ENCODE peak calls at places on chromosomes 11 and 22, in seven cellular contexts. One of them, this sample, is unnamed.

GRCh38 chr11:117941163-117941707 is 12.0 kb upstream of the TMPRSS13 start:
- DNase-seq in ovary: no peak
- DNase-seq in A549: no peak
- DNase-seq in transverse colon: no peak
- DNase-seq in HepG2: no peak
- DNase-seq in K562: no peak
- DNase-seq in stomach: peak
- DNase-seq in this sample: no peak

GRCh38 chr11:117426297-117426685 is 98.6 kb downstream of the CEP164 start:
- DNase-seq in ovary: peak
- DNase-seq in A549: peak
- DNase-seq in transverse colon: peak
- DNase-seq in HepG2: peak
- DNase-seq in K562: peak
- DNase-seq in stomach: peak
- DNase-seq in this sample: peak

GRCh38 chr22:28951969-28952521 is 68.7 kb downstream of the ZNRF3 start:
- DNase-seq in ovary: peak
- DNase-seq in A549: no peak
- DNase-seq in transverse colon: peak
- DNase-seq in HepG2: peak
- DNase-seq in K562: no peak
- DNase-seq in stomach: no peak
- DNase-seq in this sample: no peak

GRCh38 chr11:26095340-26095739 is 236.6 kb upstream of the ANO3 start:
- DNase-seq in ovary: no peak
- DNase-seq in A549: no peak
- DNase-seq in transverse colon: no peak
- DNase-seq in HepG2: peak
- DNase-seq in K562: no peak
- DNase-seq in stomach: no peak
- DNase-seq in this sample: no peak

GRCh38 chr11:65968600-65969482 is 7.3 kb downstream of the SART1 start:
- DNase-seq in ovary: no peak
- DNase-seq in A549: no peak
- DNase-seq in transverse colon: no peak
- DNase-seq in HepG2: no peak
- DNase-seq in K562: no peak
- DNase-seq in stomach: no peak
- DNase-seq in this sample: no peak

GRCh38 chr11:64536396-64536935 is 54.6 kb upstream of the SLC22A12 start:
- DNase-seq in ovary: no peak
- DNase-seq in A549: no peak
- DNase-seq in transverse colon: no peak
- DNase-seq in HepG2: no peak
- DNase-seq in K562: no peak
- DNase-seq in stomach: no peak
- DNase-seq in this sample: no peak

GRCh38 chr11:60700689-60701508 is 1.5 kb downstream of the MS4A8 start:
- DNase-seq in ovary: peak
- DNase-seq in A549: peak
- DNase-seq in transverse colon: peak
- DNase-seq in HepG2: peak
- DNase-seq in K562: peak
- DNase-seq in stomach: peak
- DNase-seq in this sample: no peak

GRCh38 chr11:46948378-46949131 is 12.0 kb downstream of the CSTPP1 start:
- DNase-seq in ovary: no peak
- DNase-seq in A549: no peak
- DNase-seq in transverse colon: peak
- DNase-seq in HepG2: no peak
- DNase-seq in K562: no peak
- DNase-seq in stomach: no peak
- DNase-seq in this sample: no peak

GRCh38 chr11:84884836-84885235 is 742.3 kb downstream of the DLG2 start:
- DNase-seq in ovary: no peak
- DNase-seq in A549: no peak
- DNase-seq in transverse colon: no peak
- DNase-seq in HepG2: no peak
- DNase-seq in K562: no peak
- DNase-seq in stomach: no peak
- DNase-seq in this sample: no peak

GRCh38 chr22:46001426-46002106 is 24.6 kb upstream of the WNT7B start:
- DNase-seq in ovary: no peak
- DNase-seq in A549: no peak
- DNase-seq in transverse colon: no peak
- DNase-seq in HepG2: no peak
- DNase-seq in K562: no peak
- DNase-seq in stomach: no peak
- DNase-seq in this sample: no peak

GRCh38 chr11:130413383-130414106 is 14.9 kb downstream of the ADAMTS8 start:
- DNase-seq in ovary: no peak
- DNase-seq in A549: peak
- DNase-seq in transverse colon: no peak
- DNase-seq in HepG2: no peak
- DNase-seq in K562: no peak
- DNase-seq in stomach: no peak
- DNase-seq in this sample: no peak

DNA sequence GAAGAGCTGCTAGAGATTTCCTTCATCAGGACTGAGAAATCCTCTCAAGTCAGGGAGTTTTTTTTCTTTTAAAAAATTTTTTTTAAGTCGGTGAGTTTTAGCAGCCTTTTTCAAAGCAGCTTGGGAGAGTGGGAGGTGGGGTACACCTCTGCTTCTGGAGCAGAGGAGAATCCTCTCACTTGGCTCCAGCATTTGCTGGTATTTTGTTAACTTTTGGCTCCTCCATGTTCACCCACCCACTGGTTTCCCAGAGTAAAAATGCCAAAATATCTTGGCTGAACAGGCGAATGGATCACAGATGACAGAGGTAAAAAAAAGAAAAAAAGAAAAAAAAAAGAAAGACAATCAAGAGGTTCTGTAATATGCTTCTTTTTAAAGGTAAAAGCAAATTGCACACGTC is 68.0 kb downstream of the GAB2 start:
- DNase-seq in ovary: no peak
- DNase-seq in A549: no peak
- DNase-seq in transverse colon: no peak
- DNase-seq in HepG2: no peak
- DNase-seq in K562: no peak
- DNase-seq in stomach: no peak
- DNase-seq in this sample: no peak
- H3K4me3 ChIP-seq in ovary: no peak
- H3K4me3 ChIP-seq in A549: no peak
- H3K4me3 ChIP-seq in transverse colon: no peak
- H3K4me3 ChIP-seq in HepG2: no peak
- H3K4me3 ChIP-seq in K562: no peak
- H3K4me3 ChIP-seq in stomach: no peak
- H3K4me3 ChIP-seq in this sample: peak

DNA sequence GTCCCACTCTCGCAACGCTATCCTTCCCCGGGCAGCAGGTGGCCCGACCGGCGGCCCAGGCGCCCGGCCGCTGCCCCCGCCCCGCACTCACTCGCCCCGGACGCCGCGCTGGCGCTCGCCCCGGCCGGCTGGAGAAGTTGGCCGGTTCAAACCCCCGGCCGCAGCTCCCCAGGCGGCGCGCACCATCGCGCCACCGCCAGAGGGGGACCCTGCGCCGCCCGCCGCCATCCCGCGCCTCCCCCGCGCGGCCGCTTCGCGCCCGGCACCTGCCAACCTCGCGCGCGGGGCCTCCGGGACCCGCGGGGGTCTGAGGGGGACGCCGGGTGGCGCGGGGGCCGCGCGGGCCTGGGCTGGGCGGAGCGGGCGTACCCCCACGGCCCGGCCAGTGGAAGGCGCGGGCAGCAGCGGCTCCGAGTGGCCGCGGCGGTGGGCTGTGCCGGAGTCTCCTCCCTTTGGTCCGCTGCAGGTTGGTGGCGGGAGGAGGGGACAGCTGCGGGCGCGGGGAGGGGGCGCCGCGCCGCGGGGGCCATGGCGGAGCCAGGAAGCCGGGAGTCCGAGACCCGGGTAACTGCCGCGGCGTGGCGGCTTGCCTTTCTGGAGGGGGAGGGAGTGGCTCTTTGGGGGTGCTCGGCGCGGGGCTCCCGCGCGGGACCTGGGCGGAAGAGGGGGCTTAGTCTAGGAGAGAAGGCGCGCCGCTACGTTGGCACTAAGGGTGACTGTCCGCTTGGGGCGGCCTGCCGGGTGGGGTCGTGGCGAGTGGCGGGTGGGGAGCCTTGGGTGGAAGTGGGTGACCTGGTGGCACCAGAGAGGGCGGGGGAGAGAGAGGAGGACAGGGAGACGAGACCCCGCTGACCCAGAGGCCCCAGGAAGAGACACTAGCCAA is at the start of the genes MPST and TST:
- DNase-seq in ovary: peak
- DNase-seq in A549: no peak
- DNase-seq in transverse colon: peak
- DNase-seq in HepG2: peak
- DNase-seq in K562: peak
- DNase-seq in stomach: peak
- DNase-seq in this sample: peak
- TF ChIP-seq POLR2A in ovary: peak
- TF ChIP-seq POLR2A in A549: peak
- TF ChIP-seq POLR2A in transverse colon: peak
- TF ChIP-seq POLR2A in HepG2: peak
- TF ChIP-seq POLR2A in K562: peak
- TF ChIP-seq POLR2A in stomach: no peak
- TF ChIP-seq POLR2A in this sample: peak

GRCh38 chr11:122317337-122317736 is 201.3 kb upstream of the BLID start:
- DNase-seq in ovary: no peak
- DNase-seq in A549: no peak
- DNase-seq in transverse colon: no peak
- DNase-seq in HepG2: no peak
- DNase-seq in K562: no peak
- DNase-seq in stomach: no peak
- DNase-seq in this sample: no peak
- TF ChIP-seq EP300 in ovary: no peak
- TF ChIP-seq EP300 in A549: no peak
- TF ChIP-seq EP300 in transverse colon: no peak
- TF ChIP-seq EP300 in HepG2: no peak
- TF ChIP-seq EP300 in K562: no peak
- TF ChIP-seq EP300 in stomach: no peak
- TF ChIP-seq EP300 in this sample: no peak

GRCh38 chr11:10923886-10924285 is 66.0 kb upstream of the ZBED5 start:
- DNase-seq in ovary: no peak
- DNase-seq in A549: no peak
- DNase-seq in transverse colon: no peak
- DNase-seq in HepG2: no peak
- DNase-seq in K562: no peak
- DNase-seq in stomach: no peak
- DNase-seq in this sample: no peak
- H3K4me3 ChIP-seq in ovary: no peak
- H3K4me3 ChIP-seq in A549: no peak
- H3K4me3 ChIP-seq in transverse colon: no peak
- H3K4me3 ChIP-seq in HepG2: no peak
- H3K4me3 ChIP-seq in K562: no peak
- H3K4me3 ChIP-seq in stomach: no peak
- H3K4me3 ChIP-seq in this sample: no peak

GRCh38 chr22:50309601-50309991 is 2.1 kb upstream of the PLXNB2 start:
- DNase-seq in ovary: peak
- DNase-seq in A549: no peak
- DNase-seq in transverse colon: no peak
- DNase-seq in HepG2: no peak
- DNase-seq in K562: no peak
- DNase-seq in stomach: no peak
- DNase-seq in this sample: no peak
- TF ChIP-seq POLR2A in ovary: no peak
- TF ChIP-seq POLR2A in A549: no peak
- TF ChIP-seq POLR2A in transverse colon: no peak
- TF ChIP-seq POLR2A in HepG2: no peak
- TF ChIP-seq POLR2A in K562: no peak
- TF ChIP-seq POLR2A in stomach: no peak
- TF ChIP-seq POLR2A in this sample: no peak

GRCh38 chr11:62855571-62856332 is 16.4 kb upstream of the WDR74 start:
- DNase-seq in ovary: peak
- DNase-seq in A549: peak
- DNase-seq in transverse colon: peak
- DNase-seq in HepG2: peak
- DNase-seq in K562: peak
- DNase-seq in stomach: peak
- DNase-seq in this sample: peak
- TF ChIP-seq EP300 in ovary: no peak
- TF ChIP-seq EP300 in A549: no peak
- TF ChIP-seq EP300 in transverse colon: no peak
- TF ChIP-seq EP300 in HepG2: no peak
- TF ChIP-seq EP300 in K562: peak
- TF ChIP-seq EP300 in stomach: no peak
- TF ChIP-seq EP300 in this sample: peak

GRCh38 chr11:19816040-19816439 is 103.4 kb downstream of the NAV2 start:
- DNase-seq in ovary: no peak
- DNase-seq in A549: no peak
- DNase-seq in transverse colon: no peak
- DNase-seq in HepG2: no peak
- DNase-seq in K562: no peak
- DNase-seq in stomach: no peak
- DNase-seq in this sample: no peak

GRCh38 chr11:19819148-19819547 is 106.5 kb downstream of the NAV2 start:
- DNase-seq in ovary: no peak
- DNase-seq in A549: no peak
- DNase-seq in transverse colon: no peak
- DNase-seq in HepG2: no peak
- DNase-seq in K562: no peak
- DNase-seq in stomach: no peak
- DNase-seq in this sample: no peak

GRCh38 chr11:19816817-19817216 is 104.2 kb downstream of the NAV2 start:
- DNase-seq in ovary: no peak
- DNase-seq in A549: no peak
- DNase-seq in transverse colon: no peak
- DNase-seq in HepG2: no peak
- DNase-seq in K562: no peak
- DNase-seq in stomach: no peak
- DNase-seq in this sample: no peak

GRCh38 chr11:19817265-19817851 is 104.7 kb downstream of the NAV2 start:
- DNase-seq in ovary: no peak
- DNase-seq in A549: no peak
- DNase-seq in transverse colon: no peak
- DNase-seq in HepG2: no peak
- DNase-seq in K562: no peak
- DNase-seq in stomach: peak
- DNase-seq in this sample: no peak

GRCh38 chr11:19817870-19818269 is 105.2 kb downstream of the NAV2 start:
- DNase-seq in ovary: no peak
- DNase-seq in A549: no peak
- DNase-seq in transverse colon: no peak
- DNase-seq in HepG2: no peak
- DNase-seq in K562: no peak
- DNase-seq in stomach: no peak
- DNase-seq in this sample: no peak
- H3K4me3 ChIP-seq in ovary: no peak
- H3K4me3 ChIP-seq in A549: no peak
- H3K4me3 ChIP-seq in transverse colon: no peak
- H3K4me3 ChIP-seq in HepG2: no peak
- H3K4me3 ChIP-seq in K562: no peak
- H3K4me3 ChIP-seq in stomach: no peak
- H3K4me3 ChIP-seq in this sample: no peak

This sample was measured in tibial nerve.